ENCODE peak calls at places on chromosomes 16 and 17, in seven cellular contexts. F, L, G, M, X, Y and R are unnamed samples.

GRCh38 chr17:73058022-73058421 is 34.5 kb downstream of the SLC39A11 start:
- DNase-seq in X (no peak), Y (no peak), M (no peak), F (no peak), L (no peak), G (no peak), R (no peak)

GRCh38 chr17:19508327-19508867 is 25.3 kb upstream of the SLC47A1 start:
- DNase-seq in M (no peak), F (peak), G (peak), L (peak), Y (peak), X (no peak), R (no peak)

GRCh38 chr16:19088341-19088916 is 21.0 kb downstream of the COQ7 start:
- DNase-seq in Y (no peak), M (no peak), G (no peak), F (no peak), L (no peak), X (no peak), R (no peak)

GRCh38 chr16:4273858-4274291 is 1.1 kb upstream of the TFAP4 start:
- DNase-seq in L (peak), F (no peak), X (peak), M (peak), G (peak), Y (peak), R (peak)

GRCh38 chr16:14371778-14372431 is 258.2 kb downstream of the PARN start:
- DNase-seq in F (no peak), Y (no peak), L (peak), X (no peak), M (no peak), G (no peak), R (no peak)

GRCh38 chr17:81030726-81031570 is 4.0 kb upstream of the BAIAP2 start:
- DNase-seq in G (no peak), L (no peak), Y (no peak), F (no peak), M (no peak), X (no peak), R (peak)

GRCh38 chr17:9195961-9196668 is 174.8 kb downstream of the NTN1 start:
- DNase-seq in G (no peak), Y (no peak), X (peak), L (peak), M (no peak), F (no peak), R (no peak)

GRCh38 chr16:81544691-81545365 is 100.2 kb downstream of the CMIP start:
- DNase-seq in M (no peak), X (no peak), Y (no peak), G (no peak), F (no peak), L (no peak), R (no peak)

GRCh38 chr16:11401161-11402050 is 56.1 kb downstream of the RMI2 start:
- DNase-seq in Y (peak), M (peak), F (no peak), G (no peak), L (no peak), X (no peak), R (no peak)

GRCh38 chr16:84484579-84485254 is 19.7 kb downstream of the MEAK7 start:
- DNase-seq in G (no peak), M (no peak), Y (peak), F (no peak), L (peak), X (peak), R (no peak)

GRCh38 chr17:27845264-27846041 is 45.1 kb upstream of the NOS2 start:
- DNase-seq in M (no peak), X (no peak), L (no peak), G (no peak), Y (no peak), F (no peak), R (no peak)

GRCh38 chr16:508884-509736 is 18.4 kb upstream of the CAPN15 start:
- DNase-seq in L (no peak), M (no peak), G (no peak), X (no peak), F (no peak), Y (no peak), R (no peak)

GRCh38 chr17:60249517-60249826 is 99.7 kb downstream of the CA4 start:
- DNase-seq in L (no peak), Y (no peak), G (no peak), F (no peak), X (no peak), M (no peak), R (no peak)